ENCODE peak calls at places on chromosomes 2 and 18, in six cellular contexts. E is IMR-90, A is DND-41, G is heart left ventricle, S is cardiac muscle cell, D is ovary. Q is an unnamed sample.

GRCh38 chr2:126413079-126413478 is 242.9 kb upstream of the GYPC start:
- DNase-seq in E (no peak), A (no peak), G (no peak), S (no peak), D (no peak), Q (no peak)

GRCh38 chr18:63443820-63444219 is 21.5 kb upstream of the VPS4B start:
- DNase-seq in E (no peak), A (no peak), G (no peak), S (no peak), D (no peak), Q (no peak)

GRCh38 chr2:64749446-64749845 is 95.7 kb upstream of the SERTAD2 start:
- DNase-seq in E (no peak), A (no peak), G (no peak), S (no peak), D (no peak), Q (no peak)

GRCh38 chr2:49403722-49404507 is 249.6 kb upstream of the FSHR start:
- DNase-seq in E (no peak), A (no peak), G (no peak), S (no peak), D (no peak), Q (no peak)

GRCh38 chr18:777021-777420 is 35.0 kb downstream of the YES1 start:
- DNase-seq in E (peak; percentile 48), A (no peak), G (no peak), S (peak; percentile 11), D (no peak), Q (no peak)

GRCh38 chr18:55768255-55768654 is 180.3 kb upstream of the TCF4 start:
- DNase-seq in E (peak; percentile 36), A (no peak), G (no peak), S (no peak), D (no peak), Q (no peak)

GRCh38 chr2:207241198-207241597 is 75.5 kb upstream of the KLF7 start:
- DNase-seq in E (peak; percentile 32), A (no peak), G (no peak), S (no peak), D (no peak), Q (no peak)

GRCh38 chr2:36696533-36696932 is at the start of gene VIT:
- DNase-seq in E (no peak), A (no peak), G (no peak), S (peak; percentile 46), D (no peak), Q (no peak)

GRCh38 chr2:71423817-71424420 is 29.4 kb upstream of the DYSF start:
- DNase-seq in E (no peak), A (no peak), G (no peak), S (peak; percentile 4), D (no peak), Q (no peak)

GRCh38 chr2:124836415-124836814 is 811.3 kb downstream of the CNTNAP5 start:
- DNase-seq in E (peak; percentile 77), A (no peak), G (no peak), S (peak; percentile 82), D (no peak), Q (no peak)

GRCh38 chr2:147045113-147045512 is 799.7 kb upstream of the ACVR2A start:
- DNase-seq in E (peak; percentile 22), A (peak; percentile 52), G (no peak), S (peak; percentile 81), D (no peak), Q (no peak)

GRCh38 chr2:112688086-112688880 is 32.5 kb upstream of the NT5DC4 start:
- DNase-seq in E (no peak), A (no peak), G (no peak), S (no peak), D (no peak), Q (no peak)

GRCh38 chr2:204643326-204643725 is 98.1 kb downstream of the PARD3B start:
- DNase-seq in E (peak; percentile 71), A (no peak), G (no peak), S (no peak), D (no peak), Q (no peak)

GRCh38 chr2:181063696-181064095 is 83.3 kb downstream of the UBE2E3 start:
- DNase-seq in E (peak; percentile 6), A (no peak), G (no peak), S (no peak), D (no peak), Q (no peak)

GRCh38 chr2:27807476-27807875 is 36.0 kb downstream of the MRPL33 start:
- DNase-seq in E (peak; percentile 34), A (no peak), G (no peak), S (peak; percentile 58), D (peak; percentile 48), Q (no peak)

GRCh38 chr2:13005761-13006336 is 289.1 kb downstream of the TRIB2 start:
- DNase-seq in E (peak; percentile 17), A (no peak), G (no peak), S (peak; percentile 83), D (peak; percentile 63), Q (no peak)
- H3K27me3 ChIP-seq in E (no peaks in the 10 kb centered on the region), A (no peaks in the 10 kb centered on the region), G (no peaks in the 10 kb centered on the region), S (no peaks in the 10 kb centered on the region), D (no peaks in the 10 kb centered on the region), Q (no peaks in the 10 kb centered on the region)

DNA sequence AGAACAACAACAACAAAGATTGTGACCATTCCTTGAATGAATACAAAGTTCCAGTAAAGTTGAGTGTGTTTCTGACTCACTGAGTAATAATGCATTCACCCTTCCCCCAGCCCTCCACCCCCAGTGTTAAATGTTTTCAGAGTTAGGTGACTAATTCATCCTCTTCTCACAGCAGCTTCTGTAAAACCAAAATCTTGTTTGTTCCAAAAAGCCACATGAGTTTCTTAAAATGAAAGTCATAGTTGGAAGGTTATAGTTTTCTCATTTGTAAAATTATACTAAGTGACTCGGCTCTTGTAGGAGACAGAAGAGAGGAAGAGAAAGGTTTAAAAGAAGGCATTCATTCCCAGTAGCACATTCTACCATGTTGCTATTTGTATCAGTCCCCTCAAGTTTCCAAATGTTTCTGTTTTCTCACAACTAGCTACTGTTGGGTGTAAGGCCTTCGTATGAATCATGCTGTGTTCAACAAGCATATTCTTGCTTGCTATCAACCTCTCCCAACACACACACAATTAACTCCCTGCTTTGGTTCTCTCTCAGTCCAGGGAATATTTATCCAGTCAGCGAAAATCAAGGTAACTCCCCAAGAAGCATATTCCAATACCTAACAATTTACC is 75.3 kb downstream of the MBD2 start:
- DNase-seq in E (peak; percentile 88), A (no peak), G (no peak), S (peak; percentile 93), D (peak; percentile 47), Q (no peak)
- H3K4me3 ChIP-seq in E (peak overlapping the region; percentile 10), A (no peak overlapping the region), G (no peak overlapping the region), S (no peak overlapping the region), D (no peak overlapping the region), Q (no peak overlapping the region)

GRCh38 chr2:171141320-171141719 is 19.4 kb downstream of the TLK1 start:
- DNase-seq in E (no peak), A (no peak), G (no peak), S (no peak), D (no peak), Q (no peak)

GRCh38 chr2:171136024-171136423 is 24.7 kb downstream of the TLK1 start:
- DNase-seq in E (no peak), A (no peak), G (no peak), S (no peak), D (no peak), Q (no peak)

GRCh38 chr2:171143670-171144062 is 17.0 kb downstream of the TLK1 start:
- DNase-seq in E (no peak), A (no peak), G (no peak), S (no peak), D (no peak), Q (no peak)

GRCh38 chr2:171142398-171142797 is 18.3 kb downstream of the TLK1 start:
- DNase-seq in E (no peak), A (no peak), G (no peak), S (no peak), D (no peak), Q (no peak)

GRCh38 chr2:171139860-171140259 is 20.8 kb downstream of the TLK1 start:
- DNase-seq in E (no peak), A (no peak), G (no peak), S (no peak), D (no peak), Q (no peak)
- H3K4me1 ChIP-seq in E (peaks cover 2% of the 10 kb centered on the region), A (peaks cover 2% of the 10 kb centered on the region), G (peaks cover 5% of the 10 kb centered on the region), S (peaks cover 14% of the 10 kb centered on the region), D (no peaks in the 10 kb centered on the region), Q (peaks cover 4% of the 10 kb centered on the region)

GRCh38 chr2:136332436-136333095 is 214.6 kb upstream of the CXCR4 start:
- DNase-seq in E (no peak), A (no peak), G (no peak), S (no peak), D (no peak), Q (no peak)
- H3K27me3 ChIP-seq in E (no peaks in the 10 kb centered on the region), A (no peaks in the 10 kb centered on the region), G (no peaks in the 10 kb centered on the region), S (no peaks in the 10 kb centered on the region), D (no peaks in the 10 kb centered on the region), Q (no peaks in the 10 kb centered on the region)

GRCh38 chr2:46769809-46770208 is 145.8 kb downstream of the MCFD2 start:
- DNase-seq in E (peak; percentile 23), A (no peak), G (no peak), S (no peak), D (no peak), Q (no peak)
- H3K4me3 ChIP-seq in E (no peak overlapping the region), A (no peak overlapping the region), G (no peak overlapping the region), S (no peak overlapping the region), D (no peak overlapping the region), Q (no peak overlapping the region)

GRCh38 chr2:234363011-234363487 is 133.8 kb downstream of the ARL4C start:
- DNase-seq in E (no peak), A (peak; percentile 4), G (no peak), S (peak; percentile 3), D (no peak), Q (no peak)
- H3K4me1 ChIP-seq in E (peaks cover 5% of the 10 kb centered on the region), A (peaks cover 32% of the 10 kb centered on the region), G (no peaks in the 10 kb centered on the region), S (peaks cover 10% of the 10 kb centered on the region), D (no peaks in the 10 kb centered on the region), Q (no peaks in the 10 kb centered on the region)

Q was measured in aorta.